ENCODE peak calls at places on chromosome 19, in seven cellular contexts. Y, F, S, Z, J, A and D are unnamed samples.

GRCh38 chr19:35905178-35905727 is 2.8 kb downstream of the TYROBP start:
- DNase-seq in S (no peak), F (no peak), J (no peak), Y (no peak), A (no peak), Z (no peak), D (no peak)

GRCh38 chr19:6248856-6249255 is 30.9 kb downstream of the MLLT1 start:
- DNase-seq in Z (no peak), A (no peak), S (no peak), Y (no peak), F (no peak), J (no peak), D (no peak)

GRCh38 chr19:9721861-9722260 is 46.7 kb downstream of the ZNF846 start:
- DNase-seq in Z (peak), A (no peak), S (no peak), F (no peak), Y (no peak), J (peak), D (no peak)

GRCh38 chr19:37926711-37927110 is 19.7 kb downstream of the SIPA1L3 start:
- DNase-seq in Y (no peak), F (no peak), J (no peak), Z (no peak), A (no peak), S (no peak), D (no peak)

GRCh38 chr19:1379961-1380489 is 3.7 kb upstream of the NDUFS7 start:
- DNase-seq in Z (no peak), Y (no peak), S (no peak), F (no peak), J (no peak), A (no peak), D (no peak)

GRCh38 chr19:18848860-18849661 is 17.3 kb downstream of the UPF1 start:
- DNase-seq in A (no peak), S (no peak), Y (no peak), F (no peak), Z (no peak), J (peak), D (no peak)

GRCh38 chr19:52659013-52659412 is 20.9 kb upstream of the ZNF83 start:
- DNase-seq in Z (no peak), J (no peak), S (no peak), F (no peak), A (no peak), Y (no peak), D (no peak)

GRCh38 chr19:4694211-4694987 is 24.3 kb upstream of the MYDGF start:
- DNase-seq in Z (peak), J (peak), S (peak), Y (peak), A (no peak), F (no peak), D (no peak)

GRCh38 chr19:53130506-53130905 is 2.2 kb downstream of the ZNF415 start:
- DNase-seq in J (no peak), Z (no peak), S (no peak), F (no peak), A (no peak), Y (no peak), D (no peak)

GRCh38 chr19:44548736-44549135 is 19.3 kb upstream of the CEACAM20 start:
- DNase-seq in Y (no peak), F (no peak), Z (peak), S (peak), J (no peak), A (no peak), D (no peak)

GRCh38 chr19:647566-648284 is 8.0 kb downstream of the FGF22 start:
- DNase-seq in S (no peak), F (no peak), J (no peak), Z (no peak), A (peak), Y (no peak), D (no peak)

GRCh38 chr19:1072371-1073015 is 5.5 kb downstream of the ARHGAP45 start:
- DNase-seq in Z (no peak), S (no peak), F (no peak), Y (no peak), J (no peak), A (no peak), D (no peak)

GRCh38 chr19:41960973-41961372 is 1.9 kb upstream of the RABAC1 start:
- DNase-seq in S (no peak), Y (no peak), F (no peak), Z (no peak), A (no peak), J (no peak), D (no peak)

GRCh38 chr19:35787227-35787799 is 11.9 kb downstream of the ARHGAP33 start:
- DNase-seq in A (no peak), Z (no peak), S (no peak), J (no peak), Y (no peak), F (no peak), D (no peak)

GRCh38 chr19:3642987-3643386 is 16.4 kb upstream of the CACTIN start:
- DNase-seq in J (peak), A (no peak), F (no peak), Y (no peak), Z (no peak), S (no peak), D (no peak)